ENCODE peak calls at places on chromosomes 16 and 17, in four cellular contexts. H is activated naive CD4-positive, alpha-beta T cell; D is body of pancreas; F is breast epithelium. C is an unnamed sample.

GRCh38 chr17:71441098-71441497 is 679.7 kb upstream of the SOX9 start:
- DNase-seq in F (no peak), D (no peak), H (no peak), C (no peak)

GRCh38 chr17:40530988-40531971 is 29.9 kb upstream of the TNS4 start:
- DNase-seq in F (no peak), H (peak), D (no peak), C (no peak)

GRCh38 chr16:5430598-5430997 is 333.0 kb upstream of the EEF2KMT start:
- DNase-seq in F (no peak), H (no peak), D (no peak), C (no peak)

GRCh38 chr16:49473773-49474172 is 100.2 kb downstream of the C16orf78 start:
- DNase-seq in D (no peak), F (no peak), H (no peak), C (no peak)

GRCh38 chr17:80159984-80160383 is 9.8 kb upstream of the CARD14 start:
- DNase-seq in H (no peak), D (no peak), F (no peak), C (no peak)

GRCh38 chr17:16479264-16479663 is 12.7 kb downstream of the LRRC75A start:
- DNase-seq in D (no peak), F (no peak), H (no peak), C (no peak)

GRCh38 chr17:20087538-20088250 is 78.5 kb downstream of the SPECC1 start:
- DNase-seq in D (no peak), H (no peak), F (no peak), C (no peak)

GRCh38 chr17:50604470-50604869 is 30.2 kb upstream of the ABCC3 start:
- DNase-seq in D (no peak), H (no peak), F (no peak), C (no peak)

GRCh38 chr17:64687959-64688358 is 25.9 kb upstream of the SMURF2 start:
- DNase-seq in H (no peak), D (no peak), F (no peak), C (no peak)

GRCh38 chr17:50934672-50935200 is 68.6 kb upstream of the TOB1 start:
- DNase-seq in D (no peak), H (no peak), F (no peak), C (no peak)

GRCh38 chr16:2074071-2074470 is 26.3 kb downstream of the TSC2 start:
- DNase-seq in H (no peak), D (no peak), F (no peak), C (no peak)

GRCh38 chr17:6110592-6110991 is 40.4 kb downstream of the WSCD1 start:
- DNase-seq in D (no peak), H (no peak), F (no peak), C (no peak)

GRCh38 chr17:65694601-65695000 is 133.2 kb upstream of the AXIN2 start:
- DNase-seq in H (no peak), D (no peak), F (no peak), C (no peak)

GRCh38 chr16:13136896-13137295 is 235.5 kb downstream of the SHISA9 start:
- DNase-seq in H (no peak), F (peak), D (no peak), C (no peak)